ENCODE peak calls at places on chromosome 13, in six cellular contexts. B is hepatocyte, O is HCT116, Y is A673, P is body of pancreas, W is brain microvascular endothelial cell. X is an unnamed sample.

GRCh38 chr13:102295316-102296048 is 106.4 kb downstream of the FGF14 start:
- DNase-seq in B (no peak), O (no peak), Y (no peak), P (no peak), W (no peak), X (no peak)

GRCh38 chr13:40539954-40540706 is 126.3 kb downstream of the FOXO1 start:
- DNase-seq in B (peak; percentile 43), O (peak; percentile 48), Y (peak; percentile 77), P (no peak), W (peak; percentile 86), X (peak; percentile 15)

GRCh38 chr13:101325423-101325822 is 90.9 kb downstream of the NALCN start:
- DNase-seq in B (no peak), O (no peak), Y (no peak), P (no peak), W (no peak), X (no peak)

GRCh38 chr13:87123987-87124784 is 547.0 kb upstream of the SLITRK5 start:
- DNase-seq in B (peak; percentile 69), O (peak; percentile 75), Y (peak; percentile 92), P (no peak), W (peak; percentile 96), X (peak; percentile 85)

GRCh38 chr13:114219406-114219805 is 15.3 kb upstream of the CDC16 start:
- DNase-seq in B (no peak), O (no peak), Y (no peak), P (no peak), W (no peak), X (no peak)

GRCh38 chr13:30409911-30410704 is 12.2 kb upstream of the UBE2L5 start:
- DNase-seq in B (peak; percentile 41), O (no peak), Y (peak; percentile 93), P (no peak), W (peak; percentile 85), X (no peak)

GRCh38 chr13:98746968-98747367 is 5.5 kb downstream of the SLC15A1 start:
- DNase-seq in B (peak; percentile 70), O (no peak), Y (no peak), P (no peak), W (peak; percentile 14), X (no peak)

GRCh38 chr13:71626396-71626795 is 240.6 kb downstream of the DACH1 start:
- DNase-seq in B (no peak), O (no peak), Y (no peak), P (no peak), W (no peak), X (no peak)

GRCh38 chr13:74132768-74133656 is 1.2 kb downstream of the KLF12 start:
- DNase-seq in B (peak; percentile 45), O (no peak), Y (peak; percentile 47), P (peak; percentile 26), W (no peak), X (no peak)

GRCh38 chr13:80571346-80572307 is 230.7 kb upstream of the SPRY2 start:
- DNase-seq in B (no peak), O (no peak), Y (no peak), P (no peak), W (no peak), X (no peak)

GRCh38 chr13:65744761-65745160 is 1485.4 kb downstream of the PCDH9 start:
- DNase-seq in B (no peak), O (no peak), Y (no peak), P (no peak), W (no peak), X (no peak)

GRCh38 chr13:28492527-28493367 is 2.2 kb downstream of the FLT1 start:
- DNase-seq in B (no peak), O (no peak), Y (no peak), P (no peak), W (no peak), X (no peak)

GRCh38 chr13:114128624-114129522 is 3.5 kb downstream of the RASA3 start:
- DNase-seq in B (no peak), O (peak; percentile 72), Y (peak; percentile 80), P (peak; percentile 48), W (peak; percentile 93), X (no peak)

GRCh38 chr13:113848431-113849260 is 15.2 kb downstream of the GAS6 start:
- DNase-seq in B (no peak), O (no peak), Y (no peak), P (no peak), W (no peak), X (no peak)

GRCh38 chr13:66586489-66586888 is 643.6 kb downstream of the PCDH9 start:
- DNase-seq in B (no peak), O (no peak), Y (no peak), P (no peak), W (no peak), X (no peak)

GRCh38 chr13:24834902-24835510 is 71.0 kb downstream of the RNF17 start:
- DNase-seq in B (peak; percentile 9), O (no peak), Y (peak; percentile 9), P (peak; percentile 6), W (no peak), X (no peak)

GRCh38 chr13:73337511-73337910 is 278.7 kb downstream of the KLF5 start:
- DNase-seq in B (no peak), O (no peak), Y (no peak), P (no peak), W (no peak), X (no peak)

GRCh38 chr13:32384702-32385101 is 43.2 kb downstream of the N4BP2L1 start:
- DNase-seq in B (no peak), O (no peak), Y (no peak), P (no peak), W (no peak), X (no peak)

DNA sequence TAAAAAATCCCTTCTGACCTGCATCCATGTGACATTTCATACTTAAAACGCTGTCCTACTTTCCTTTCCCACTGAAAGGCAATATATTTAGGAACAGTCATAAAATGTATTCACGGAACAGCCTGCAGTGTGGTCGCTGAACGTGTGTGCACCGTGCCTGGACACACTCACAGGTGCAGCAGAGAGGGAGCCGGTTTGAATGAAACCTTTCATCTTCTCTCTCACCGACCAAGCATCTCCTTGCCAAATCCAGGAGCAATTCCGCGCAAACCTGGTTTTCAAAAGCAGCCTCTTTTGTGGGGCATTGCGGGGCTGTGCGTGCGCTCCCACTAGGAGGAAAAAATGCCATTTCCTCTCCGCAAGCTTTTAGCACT is 1.0 kb downstream of the DCLK1 start:
- DNase-seq in B (no peak), O (no peak), Y (no peak), P (no peak), W (no peak), X (no peak)
- H3K27me3 ChIP-seq in B (peaks cover 67% of the 10 kb centered on the region), O (no peaks in the 10 kb centered on the region), Y (peaks cover 12% of the 10 kb centered on the region), P (no peaks in the 10 kb centered on the region), W (no peaks in the 10 kb centered on the region), X (no peaks in the 10 kb centered on the region)

GRCh38 chr13:63901630-63902029 is 2486.0 kb upstream of the PCDH20 start:
- DNase-seq in B (no peak), O (no peak), Y (peak; percentile 8), P (no peak), W (no peak), X (no peak)
- TF ChIP-seq CTCF in B (no peak), O (no peak), Y (peak; percentile 17), P (no peak), W (no peak), X (peak; percentile 4)

GRCh38 chr13:92137519-92137918 is 739.1 kb downstream of the GPC5 start:
- DNase-seq in B (no peak), O (no peak), Y (no peak), P (no peak), W (no peak), X (no peak)
- H3K27ac ChIP-seq in B (no peak overlapping the region), O (no peak overlapping the region), Y (no peak overlapping the region), P (no peak overlapping the region), W (no peak overlapping the region), X (no peak overlapping the region)

GRCh38 chr13:111968611-111969010 is 98.3 kb upstream of the SOX1 start:
- DNase-seq in B (no peak), O (no peak), Y (no peak), P (no peak), W (no peak), X (no peak)

GRCh38 chr13:111969551-111970135 is 97.3 kb upstream of the SOX1 start:
- DNase-seq in B (no peak), O (no peak), Y (no peak), P (no peak), W (no peak), X (no peak)

GRCh38 chr13:111973186-111974064 is 93.5 kb upstream of the SOX1 start:
- DNase-seq in B (no peak), O (no peak), Y (no peak), P (no peak), W (no peak), X (no peak)

GRCh38 chr13:111972261-111972780 is 94.6 kb upstream of the SOX1 start:
- DNase-seq in B (no peak), O (no peak), Y (no peak), P (no peak), W (no peak), X (no peak)

GRCh38 chr13:111970501-111971155 is 96.3 kb upstream of the SOX1 start:
- DNase-seq in B (no peak), O (no peak), Y (no peak), P (no peak), W (no peak), X (no peak)
- H3K27me3 ChIP-seq in B (peaks cover 27% of the 10 kb centered on the region), O (peaks cover 9% of the 10 kb centered on the region), Y (peaks cover 25% of the 10 kb centered on the region), P (peaks cover 12% of the 10 kb centered on the region), W (no peaks in the 10 kb centered on the region), X (no peaks in the 10 kb centered on the region)

GRCh38 chr13:21233086-21233485 is 56.6 kb downstream of the MRPL57 start:
- DNase-seq in B (no peak), O (no peak), Y (no peak), P (no peak), W (no peak), X (no peak)

GRCh38 chr13:21230516-21230915 is 54.1 kb downstream of the MRPL57 start:
- DNase-seq in B (no peak), O (no peak), Y (no peak), P (no peak), W (peak; percentile 15), X (no peak)

GRCh38 chr13:21232196-21232595 is 55.7 kb downstream of the MRPL57 start:
- DNase-seq in B (peak; percentile 19), O (no peak), Y (peak; percentile 92), P (no peak), W (no peak), X (no peak)

GRCh38 chr13:21232599-21232998 is 56.1 kb downstream of the MRPL57 start:
- DNase-seq in B (no peak), O (no peak), Y (no peak), P (no peak), W (no peak), X (no peak)

GRCh38 chr13:21231426-21231945 is 55.0 kb downstream of the MRPL57 start:
- DNase-seq in B (no peak), O (no peak), Y (peak; percentile 49), P (no peak), W (peak; percentile 11), X (no peak)
- TF ChIP-seq CTCF in B (no peak), O (no peak), Y (no peak), P (no peak), W (no peak), X (no peak)

GRCh38 chr13:49446473-49446872 is 2.4 kb downstream of the SETDB2 start:
- DNase-seq in B (no peak), O (no peak), Y (no peak), P (no peak), W (no peak), X (no peak)
- H3K27ac ChIP-seq in B (no peak overlapping the region), O (peak overlapping the region; percentile 92), Y (no peak overlapping the region), P (peak overlapping the region; percentile 97), W (no peak overlapping the region), X (peak overlapping the region; percentile 94)

GRCh38 chr13:78604782-78605611 is 1.6 kb upstream of the POU4F1 start:
- DNase-seq in B (no peak), O (no peak), Y (peak; percentile 76), P (no peak), W (no peak), X (no peak)
- H3K27me3 ChIP-seq in B (peaks cover 95% of the 10 kb centered on the region), O (peaks cover 10% of the 10 kb centered on the region), Y (peaks cover 88% of the 10 kb centered on the region), P (peaks cover 68% of the 10 kb centered on the region), W (peaks cover 85% of the 10 kb centered on the region), X (no peaks in the 10 kb centered on the region)

X was measured in Panc1.